ENCODE peak calls at places on chromosomes 2 and 18, in eight cellular contexts. V, C, E, B, I, Q, G and K are unnamed samples.
A peak's percentile ranks its signal among the peaks of the same experiment; 100 is the strongest.

GRCh38 chr2:30871440-30871839 is 64.2 kb upstream of the CAPN13 start:
- DNase-seq in V (no peak), C (no peak), E (no peak), B (no peak), I (no peak), Q (no peak), G (peak; percentile 5), K (no peak)

GRCh38 chr18:58015045-58015444 is 29.0 kb upstream of the NEDD4L start:
- DNase-seq in V (no peak), C (no peak), E (no peak), B (no peak), I (no peak), Q (no peak), G (no peak), K (no peak)

GRCh38 chr2:30192327-30192726 is 39.0 kb upstream of the LBH start:
- DNase-seq in V (no peak), C (no peak), E (no peak), B (no peak), I (no peak), Q (no peak), G (no peak), K (no peak)

GRCh38 chr2:190136825-190137224 is 74.3 kb upstream of the MSTN start:
- DNase-seq in V (no peak), C (no peak), E (no peak), B (no peak), I (no peak), Q (no peak), G (no peak), K (no peak)

GRCh38 chr2:8794923-8795825 is 42.2 kb downstream of the KIDINS220 start:
- DNase-seq in V (no peak), C (no peak), E (no peak), B (peak; percentile 90), I (no peak), Q (no peak), G (no peak), K (no peak)

GRCh38 chr2:70354264-70354949 is 52.5 kb upstream of the FAM136A start:
- DNase-seq in V (no peak), C (no peak), E (no peak), B (peak; percentile 16), I (no peak), Q (no peak), G (no peak), K (no peak)

GRCh38 chr18:68438983-68439382 is 275.9 kb downstream of the TMX3 start:
- DNase-seq in V (no peak), C (no peak), E (no peak), B (peak; percentile 81), I (peak; percentile 27), Q (no peak), G (peak; percentile 21), K (no peak)

GRCh38 chr2:96815326-96816126 is 542 bp upstream of the CNNM3 start:
- DNase-seq in V (peak; percentile 75), C (no peak), E (peak; percentile 60), B (peak; percentile 63), I (no peak), Q (no peak), G (no peak), K (no peak)

GRCh38 chr2:216560695-216561370 is 62.2 kb downstream of the RPL37A start:
- DNase-seq in V (no peak), C (no peak), E (no peak), B (peak; percentile 89), I (no peak), Q (no peak), G (no peak), K (no peak)

GRCh38 chr2:149872638-149873037 is 285.1 kb upstream of the MMADHC start:
- DNase-seq in V (no peak), C (no peak), E (no peak), B (no peak), I (no peak), Q (no peak), G (no peak), K (no peak)

GRCh38 chr2:127103243-127104165 is 3.5 kb downstream of the BIN1 start:
- DNase-seq in V (peak; percentile 40), C (no peak), E (peak; percentile 25), B (no peak), I (peak; percentile 15), Q (no peak), G (no peak), K (peak; percentile 61)

GRCh38 chr2:3265471-3265870 is 112.1 kb downstream of the EIPR1 start:
- DNase-seq in V (no peak), C (no peak), E (no peak), B (no peak), I (no peak), Q (no peak), G (no peak), K (no peak)

GRCh38 chr2:10772201-10772867 is 40.3 kb downstream of the PDIA6 start:
- DNase-seq in V (no peak), C (no peak), E (no peak), B (no peak), I (no peak), Q (no peak), G (no peak), K (peak; percentile 38)

GRCh38 chr2:236217926-236218325 is 46.3 kb downstream of the ASB18 start:
- DNase-seq in V (no peak), C (no peak), E (no peak), B (no peak), I (no peak), Q (no peak), G (no peak), K (no peak)

GRCh38 chr2:15662026-15662425 is 70.4 kb downstream of the DDX1 start:
- DNase-seq in V (no peak), C (no peak), E (no peak), B (no peak), I (no peak), Q (no peak), G (no peak), K (no peak)

GRCh38 chr2:15658911-15659310 is 67.2 kb downstream of the DDX1 start:
- DNase-seq in V (no peak), C (no peak), E (no peak), B (no peak), I (no peak), Q (no peak), G (no peak), K (no peak)

GRCh38 chr2:15662579-15662978 is 70.9 kb downstream of the DDX1 start:
- DNase-seq in V (no peak), C (no peak), E (no peak), B (no peak), I (no peak), Q (no peak), G (no peak), K (no peak)

GRCh38 chr2:15661295-15661569 is 69.6 kb downstream of the DDX1 start:
- DNase-seq in V (no peak), C (no peak), E (no peak), B (no peak), I (no peak), Q (no peak), G (no peak), K (no peak)

DNA sequence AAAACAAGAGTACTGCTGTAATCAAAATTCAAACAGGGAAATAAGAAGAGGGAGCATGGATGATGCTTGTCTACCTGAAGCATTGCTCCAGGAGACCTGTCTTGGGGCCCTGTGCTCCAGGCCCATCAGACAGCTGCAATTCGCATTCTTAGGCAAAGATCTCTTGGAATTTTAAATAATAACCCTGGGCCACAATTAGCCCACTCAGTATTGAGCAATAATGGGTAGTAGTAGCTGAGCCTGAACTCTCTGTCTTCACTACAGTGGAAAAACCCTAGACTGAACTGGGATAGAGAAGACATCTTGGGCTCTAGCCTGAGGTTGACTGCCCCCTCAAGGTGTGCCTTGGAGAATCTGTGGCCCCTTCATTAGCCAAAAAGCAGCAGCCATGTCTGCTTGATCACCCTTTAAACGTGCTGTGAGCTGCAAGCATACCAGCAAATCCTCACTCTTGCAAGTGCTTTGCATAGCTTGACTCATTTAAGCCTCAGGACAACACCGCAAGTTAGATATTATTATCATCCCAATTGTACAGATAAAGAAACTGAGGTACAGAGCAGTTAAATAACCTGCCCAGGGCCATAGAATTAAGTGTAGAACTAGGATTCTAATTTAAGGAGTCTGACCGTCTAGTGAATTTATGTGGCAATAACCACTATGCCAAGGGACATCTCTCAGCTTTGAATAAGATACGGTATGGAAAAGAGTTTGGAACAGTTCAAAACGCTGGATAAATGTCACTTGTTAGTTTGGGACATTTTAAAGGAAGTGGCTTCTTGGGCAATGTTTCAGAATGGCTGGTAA is 69.0 kb downstream of the DDX1 start:
- DNase-seq in V (no peak), C (no peak), E (no peak), B (no peak), I (no peak), Q (no peak), G (no peak), K (no peak)
- H3K27me3 ChIP-seq in V (no peaks in the 10 kb centered on the region), C (no peaks in the 10 kb centered on the region), E (no peaks in the 10 kb centered on the region), B (no peaks in the 10 kb centered on the region), I (no peaks in the 10 kb centered on the region), Q (no peaks in the 10 kb centered on the region), G (no peaks in the 10 kb centered on the region), K (no peaks in the 10 kb centered on the region)

DNA sequence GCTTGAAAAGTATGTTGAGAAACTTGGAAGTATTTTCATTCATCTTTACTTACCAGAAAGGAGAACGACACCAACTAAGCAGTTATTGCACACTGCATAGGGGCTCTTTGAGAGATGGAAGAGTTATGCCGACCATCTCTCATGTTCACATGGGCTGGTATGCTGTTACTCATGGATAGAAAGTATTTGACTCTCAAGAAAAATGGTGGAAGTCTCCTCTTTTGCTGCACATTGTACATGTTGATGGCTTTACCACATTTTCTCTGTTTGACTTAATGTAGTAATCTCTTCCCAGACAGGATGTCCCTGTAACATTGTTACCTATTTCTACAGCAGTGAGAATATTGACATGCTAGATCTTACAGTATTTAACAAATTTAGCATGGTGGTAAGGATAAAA is 23.2 kb downstream of the CAB39 start:
- DNase-seq in V (no peak), C (no peak), E (no peak), B (no peak), I (no peak), Q (no peak), G (no peak), K (no peak)
- H3K4me1 ChIP-seq in V (no peaks in the 10 kb centered on the region), C (peaks cover 75% of the 10 kb centered on the region), E (peaks cover 47% of the 10 kb centered on the region), B (peaks cover 15% of the 10 kb centered on the region), I (peaks cover 49% of the 10 kb centered on the region), Q (peaks cover 69% of the 10 kb centered on the region), G (peaks cover 1% of the 10 kb centered on the region), K (no peaks in the 10 kb centered on the region)

DNA sequence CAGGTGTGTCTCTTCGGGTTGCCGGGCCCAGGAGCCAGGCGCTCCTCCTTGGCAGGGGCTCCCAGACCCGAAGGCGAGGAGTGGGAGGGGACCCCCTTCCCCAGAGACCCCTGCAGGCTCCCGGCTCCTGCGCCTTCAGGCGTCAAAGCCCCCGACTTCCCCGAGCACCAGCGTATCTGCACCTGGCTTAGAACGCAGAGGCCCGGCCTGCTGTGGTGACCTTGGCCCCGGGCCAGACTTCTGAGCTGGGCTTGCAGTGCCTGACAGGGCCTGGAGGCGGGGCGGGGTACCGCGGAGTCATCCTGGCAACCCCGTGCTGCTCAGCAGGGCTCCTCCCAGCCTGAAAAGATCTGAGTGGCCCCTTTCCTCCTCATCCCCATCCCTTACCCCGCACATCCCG is 27.0 kb downstream of the SKA1 start:
- DNase-seq in V (peak; percentile 80), C (peak; percentile 63), E (peak; percentile 86), B (peak; percentile 7), I (peak; percentile 68), Q (peak; percentile 39), G (no peak), K (no peak)
- H3K27me3 ChIP-seq in V (no peaks in the 10 kb centered on the region), C (peaks cover 36% of the 10 kb centered on the region), E (no peaks in the 10 kb centered on the region), B (peaks cover 20% of the 10 kb centered on the region), I (peaks cover 33% of the 10 kb centered on the region), Q (peaks cover 9% of the 10 kb centered on the region), G (peaks cover 3% of the 10 kb centered on the region), K (no peaks in the 10 kb centered on the region)

DNA sequence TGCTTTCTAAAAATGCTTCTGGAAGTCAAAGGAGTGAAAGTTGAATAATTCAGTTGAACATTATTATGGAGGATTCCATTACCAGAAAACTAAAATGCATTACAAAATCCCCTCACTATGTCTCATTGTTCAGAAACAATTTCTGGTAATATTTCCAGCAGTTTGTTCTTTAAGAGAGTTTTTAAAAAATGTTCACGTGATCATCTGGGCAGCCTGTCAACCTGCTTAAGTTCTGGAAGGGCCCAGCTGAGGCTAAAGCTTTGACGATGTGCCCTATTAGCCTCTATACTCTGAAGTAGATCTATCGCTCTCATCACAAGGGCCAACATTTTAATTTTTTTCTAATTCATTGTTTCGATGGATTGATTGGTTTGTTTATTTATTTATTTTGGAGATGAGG is 205.7 kb downstream of the PRKCE start:
- DNase-seq in V (no peak), C (no peak), E (no peak), B (no peak), I (no peak), Q (no peak), G (no peak), K (no peak)
- H3K4me1 ChIP-seq in V (no peaks in the 10 kb centered on the region), C (peaks cover 31% of the 10 kb centered on the region), E (peaks cover 13% of the 10 kb centered on the region), B (peaks cover 3% of the 10 kb centered on the region), I (peaks cover 45% of the 10 kb centered on the region), Q (peaks cover 24% of the 10 kb centered on the region), G (peaks cover 10% of the 10 kb centered on the region), K (peaks cover 88% of the 10 kb centered on the region)